ENCODE peak calls at places on chromosomes 6 and 20, in seven cellular contexts. U, Y, W, E, V, I and L are unnamed samples.

GRCh38 chr6:43616728-43617472 is 12.2 kb downstream of the GTPBP2 start:
- DNase-seq in U (no peak), Y (no peak), W (no peak), E (no peak), V (no peak), I (no peak), L (no peak)

GRCh38 chr6:43089874-43090556 is 13.9 kb downstream of the PTK7 start:
- DNase-seq in U (no peak), Y (peak), W (no peak), E (no peak), V (no peak), I (peak), L (no peak)

GRCh38 chr6:99836471-99836870 is 157.6 kb downstream of the MCHR2 start:
- DNase-seq in U (no peak), Y (no peak), W (no peak), E (no peak), V (no peak), I (no peak), L (no peak)

GRCh38 chr6:152723398-152723797 is 25.7 kb downstream of the MYCT1 start:
- DNase-seq in U (no peak), Y (no peak), W (no peak), E (no peak), V (no peak), I (no peak), L (no peak)

GRCh38 chr20:58054744-58055373 is 173.6 kb downstream of the ANKRD60 start:
- DNase-seq in U (no peak), Y (peak), W (peak), E (no peak), V (peak), I (no peak), L (no peak)

GRCh38 chr6:111540971-111541719 is 58.1 kb upstream of the REV3L start:
- DNase-seq in U (no peak), Y (no peak), W (no peak), E (no peak), V (no peak), I (no peak), L (no peak)

GRCh38 chr6:139230421-139230840 is 61.4 kb downstream of the TXLNB start:
- DNase-seq in U (no peak), Y (no peak), W (no peak), E (no peak), V (no peak), I (no peak), L (no peak)

GRCh38 chr6:116215414-116215813 is 38.5 kb downstream of the TSPYL4 start:
- DNase-seq in U (no peak), Y (no peak), W (no peak), E (no peak), V (no peak), I (no peak), L (no peak)

GRCh38 chr20:31484001-31484400 is 8.9 kb downstream of the REM1 start:
- DNase-seq in U (peak), Y (no peak), W (no peak), E (no peak), V (no peak), I (no peak), L (no peak)

GRCh38 chr6:53410508-53411258 is 61.9 kb upstream of the ELOVL5 start:
- DNase-seq in U (peak), Y (peak), W (peak), E (peak), V (no peak), I (peak), L (peak)

GRCh38 chr20:46215913-46216707 is 92.2 kb downstream of the CDH22 start:
- DNase-seq in U (peak), Y (no peak), W (no peak), E (peak), V (no peak), I (no peak), L (no peak)

GRCh38 chr20:59482581-59483187 is 121.7 kb upstream of the PHACTR3 start:
- DNase-seq in U (no peak), Y (no peak), W (no peak), E (no peak), V (no peak), I (peak), L (no peak)

GRCh38 chr20:8428988-8429387 is 296.9 kb downstream of the PLCB1 start:
- DNase-seq in U (no peak), Y (no peak), W (no peak), E (no peak), V (no peak), I (no peak), L (no peak)

GRCh38 chr20:33518071-33518470 is 28.2 kb downstream of the CBFA2T2 start:
- DNase-seq in U (no peak), Y (no peak), W (no peak), E (no peak), V (no peak), I (no peak), L (no peak)

GRCh38 chr6:132491303-132491702 is 21.6 kb downstream of the STX7 start:
- DNase-seq in U (peak), Y (no peak), W (no peak), E (no peak), V (no peak), I (no peak), L (no peak)

GRCh38 chr20:40103420-40103819 is 585.6 kb downstream of the MAFB start:
- DNase-seq in U (no peak), Y (no peak), W (no peak), E (no peak), V (no peak), I (no peak), L (no peak)

GRCh38 chr6:140475086-140475485 is 1100.6 kb upstream of the CITED2 start:
- DNase-seq in U (no peak), Y (no peak), W (no peak), E (no peak), V (no peak), I (no peak), L (no peak)

GRCh38 chr6:144336900-144337299 is 51.8 kb downstream of the UTRN start:
- DNase-seq in U (no peak), Y (no peak), W (no peak), E (no peak), V (no peak), I (no peak), L (no peak)

GRCh38 chr6:45132059-45132458 is 196.1 kb upstream of the RUNX2 start:
- DNase-seq in U (no peak), Y (no peak), W (no peak), E (no peak), V (no peak), I (no peak), L (no peak)

GRCh38 chr6:41780623-41781301 is at the start of gene PRICKLE4:
- DNase-seq in U (peak), Y (peak), W (peak), E (no peak), V (no peak), I (peak), L (no peak)

GRCh38 chr20:60011512-60012507 is 53.6 kb downstream of the CDH26 start:
- DNase-seq in U (no peak), Y (no peak), W (no peak), E (no peak), V (peak), I (no peak), L (no peak)

GRCh38 chr6:30067460-30068139 is 602 bp downstream of the PPP1R11 start:
- DNase-seq in U (no peak), Y (no peak), W (no peak), E (no peak), V (no peak), I (peak), L (peak)

GRCh38 chr6:24520929-24521546 is 26.3 kb downstream of the ALDH5A1 start:
- DNase-seq in U (peak), Y (peak), W (peak), E (peak), V (no peak), I (peak), L (no peak)

GRCh38 chr20:31549513-31549880 is 35.3 kb downstream of the HM13 start:
- DNase-seq in U (no peak), Y (no peak), W (no peak), E (no peak), V (no peak), I (no peak), L (no peak)

GRCh38 chr20:259991-260390 is 2.5 kb downstream of the DEFB132 start:
- DNase-seq in U (no peak), Y (no peak), W (no peak), E (no peak), V (no peak), I (no peak), L (no peak)

GRCh38 chr20:382291-383115 is 1.9 kb downstream of the TRIB3 start:
- DNase-seq in U (peak), Y (no peak), W (no peak), E (no peak), V (no peak), I (peak), L (no peak)

GRCh38 chr6:52994031-52994788 is 874 bp downstream of the GSTA4 start:
- DNase-seq in U (peak), Y (peak), W (peak), E (no peak), V (no peak), I (no peak), L (no peak)

GRCh38 chr6:130713144-130713543 is 114.1 kb upstream of the SMLR1 start:
- DNase-seq in U (no peak), Y (no peak), W (no peak), E (no peak), V (no peak), I (no peak), L (no peak)

GRCh38 chr6:44074383-44075136 is 52.7 kb downstream of the MRPL14 start:
- DNase-seq in U (peak), Y (peak), W (peak), E (no peak), V (no peak), I (peak), L (peak)

GRCh38 chr6:21856844-21857243 is 263.3 kb downstream of the SOX4 start:
- DNase-seq in U (no peak), Y (peak), W (no peak), E (no peak), V (no peak), I (no peak), L (no peak)

GRCh38 chr6:72622094-72622540 is 253 bp downstream of the KCNQ5 start:
- DNase-seq in U (peak), Y (peak), W (peak), E (no peak), V (no peak), I (peak), L (no peak)

GRCh38 chr6:18388252-18388651 is 1.1 kb downstream of the RNF144B start:
- DNase-seq in U (no peak), Y (no peak), W (no peak), E (no peak), V (no peak), I (no peak), L (no peak)

GRCh38 chr20:45051497-45052060 is 49.3 kb downstream of the KCNS1 start:
- DNase-seq in U (no peak), Y (no peak), W (no peak), E (no peak), V (no peak), I (no peak), L (no peak)

GRCh38 chr20:1494436-1494835 is 3.2 kb upstream of the SIRPB2 start:
- DNase-seq in U (no peak), Y (no peak), W (no peak), E (no peak), V (no peak), I (no peak), L (no peak)

GRCh38 chr20:38806855-38807655 is 1.6 kb downstream of the PPP1R16B start:
- DNase-seq in U (no peak), Y (no peak), W (peak), E (no peak), V (no peak), I (peak), L (no peak)

GRCh38 chr6:43778131-43778857 is 8.3 kb downstream of the VEGFA start:
- DNase-seq in U (no peak), Y (no peak), W (no peak), E (no peak), V (no peak), I (peak), L (no peak)

GRCh38 chr6:167113047-167113446 is 9.8 kb upstream of the CCR6 start:
- DNase-seq in U (no peak), Y (no peak), W (no peak), E (no peak), V (no peak), I (no peak), L (no peak)

GRCh38 chr20:42043921-42044320 is 425.7 kb upstream of the CHD6 start:
- DNase-seq in U (no peak), Y (no peak), W (no peak), E (no peak), V (no peak), I (no peak), L (no peak)

GRCh38 chr6:33613794-33614166 is 7.3 kb upstream of the ITPR3 start:
- DNase-seq in U (no peak), Y (no peak), W (peak), E (no peak), V (no peak), I (no peak), L (no peak)
- TF ChIP-seq POLR2A in U (no peak), Y (no peak), W (no peak), E (no peak), V (no peak), I (no peak), L (no peak)

GRCh38 chr20:50399003-50399916 is 110.9 kb upstream of the PTPN1 start:
- DNase-seq in U (no peak), Y (peak), W (peak), E (no peak), V (no peak), I (no peak), L (no peak)
- TF ChIP-seq POLR2AphosphoS5 in U (no peak), Y (peak), W (peak), E (no peak), V (peak), I (no peak), L (no peak)

GRCh38 chr6:157037165-157037564 is 260.0 kb downstream of the ARID1B start:
- DNase-seq in U (no peak), Y (no peak), W (no peak), E (no peak), V (no peak), I (no peak), L (no peak)
- TF ChIP-seq POLR2A in U (no peak), Y (no peak), W (no peak), E (no peak), V (no peak), I (no peak), L (no peak)

GRCh38 chr20:63290136-63290676 is 2.8 kb upstream of the COL20A1 start:
- DNase-seq in U (no peak), Y (no peak), W (no peak), E (no peak), V (no peak), I (no peak), L (no peak)
- TF ChIP-seq POLR2AphosphoS5 in U (no peak), Y (no peak), W (no peak), E (no peak), V (no peak), I (no peak), L (no peak)

GRCh38 chr20:23362392-23363256 is 642 bp downstream of the GZF1 start:
- DNase-seq in U (no peak), Y (peak), W (peak), E (no peak), V (no peak), I (no peak), L (peak)
- TF ChIP-seq POLR2A in U (no peak), Y (no peak), W (peak), E (no peak), V (no peak), I (no peak), L (no peak)

GRCh38 chr20:35729283-35729807 is 12.7 kb downstream of the RBM39 start:
- DNase-seq in U (no peak), Y (no peak), W (no peak), E (no peak), V (no peak), I (no peak), L (no peak)
- TF ChIP-seq POLR2AphosphoS5 in U (peak), Y (no peak), W (no peak), E (no peak), V (no peak), I (no peak), L (no peak)

DNA sequence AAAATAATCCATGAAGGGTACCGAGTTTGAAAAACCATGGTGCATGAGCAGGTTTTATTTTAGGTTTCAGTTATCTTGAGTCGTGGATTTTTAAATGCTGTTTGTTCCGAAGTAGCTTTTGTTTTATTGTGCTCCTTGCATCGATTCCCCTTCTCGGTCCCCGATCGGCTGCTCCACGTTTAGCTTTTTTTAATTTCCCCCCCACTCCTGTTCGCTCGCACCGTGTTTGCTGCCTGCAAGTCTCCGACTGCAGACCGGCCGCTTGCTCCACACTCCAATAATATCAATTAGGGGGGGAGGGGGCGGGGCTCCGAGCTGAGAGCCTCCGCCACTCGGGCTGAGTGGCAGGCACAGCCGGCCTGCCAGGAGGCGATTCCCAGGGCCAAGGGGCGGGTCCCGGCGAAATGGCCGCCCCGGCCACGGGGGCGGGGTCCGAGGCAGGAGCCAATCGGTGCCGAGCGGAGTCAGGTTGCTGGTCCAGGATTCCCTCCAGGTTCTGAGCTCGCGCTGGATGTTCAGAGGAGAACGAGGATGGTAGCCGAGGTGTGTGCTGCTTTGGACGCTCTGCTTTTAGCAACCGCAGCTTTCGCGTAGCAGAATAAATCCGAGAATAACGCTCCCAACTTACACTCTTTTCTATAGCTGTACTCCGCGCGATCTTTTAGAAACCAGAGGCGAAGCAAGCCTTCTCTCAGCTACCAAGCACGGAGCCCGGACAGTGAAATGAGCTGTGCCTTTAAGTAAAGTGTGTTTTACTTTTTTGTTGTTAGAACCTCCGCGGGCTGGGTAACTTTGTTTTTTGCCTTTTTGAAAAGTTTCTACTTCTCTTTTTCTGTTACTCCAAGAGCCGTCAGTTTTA is at the start of gene EPHA7:
- DNase-seq in U (peak), Y (peak), W (peak), E (no peak), V (no peak), I (peak), L (peak)
- TF ChIP-seq POLR2A in U (no peak), Y (no peak), W (peak), E (no peak), V (no peak), I (no peak), L (no peak)

GRCh38 chr6:31811645-31812044 is 3.4 kb downstream of the HSPA1L start:
- DNase-seq in U (no peak), Y (no peak), W (no peak), E (no peak), V (no peak), I (no peak), L (no peak)

GRCh38 chr6:31815025-31815838 is at the start of the genes HSPA1A and HSPA1L:
- DNase-seq in U (peak), Y (peak), W (peak), E (no peak), V (no peak), I (peak), L (peak)

GRCh38 chr6:31820051-31820389 is 4.7 kb downstream of the HSPA1A start:
- DNase-seq in U (peak), Y (no peak), W (peak), E (no peak), V (no peak), I (no peak), L (no peak)

GRCh38 chr6:31813463-31813849 is 1.6 kb downstream of the HSPA1L start:
- DNase-seq in U (no peak), Y (no peak), W (no peak), E (no peak), V (no peak), I (no peak), L (no peak)

DNA sequence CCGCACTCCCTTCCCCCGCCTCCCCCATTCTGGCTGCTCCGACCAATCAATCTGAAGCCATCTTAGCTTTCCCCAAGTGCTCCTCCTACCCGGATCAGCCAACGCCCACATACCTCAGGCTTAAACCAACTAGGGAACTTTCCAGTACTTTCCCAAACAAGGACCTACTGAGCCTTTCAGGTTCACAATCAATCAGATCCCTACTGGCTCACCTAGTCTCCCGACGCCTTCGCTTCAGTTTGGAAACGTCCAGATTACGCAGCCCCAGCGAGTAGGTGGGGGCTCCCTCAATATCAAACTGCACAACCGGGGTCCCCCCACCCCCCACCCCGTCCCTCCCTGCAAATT is 432 bp downstream of the HSPA1L start:
- DNase-seq in U (peak), Y (peak), W (peak), E (peak), V (no peak), I (peak), L (peak)
- TF ChIP-seq POLR2AphosphoS5 in U (peak), Y (peak), W (peak), E (peak), V (no peak), I (peak), L (no peak)